ENCODE peak calls at places on chromosomes 4 and X, in four cellular contexts. J is tibial nerve, G is AG09319, Z is kidney. T is an unnamed sample.
A peak's percentile ranks its signal among the peaks of the same experiment; 100 is the strongest.

GRCh38 chr4:60313616-60314015 is 886.5 kb upstream of the ADGRL3 start:
- DNase-seq in G (no peak), Z (no peak), J (no peak), T (no peak)

GRCh38 chr4:168584321-168584771 is 87.5 kb downstream of the PALLD start:
- DNase-seq in Z (no peak), J (no peak), G (peak; percentile 27), T (no peak)

GRCh38 chr4:20075479-20075878 is 176.2 kb upstream of the SLIT2 start:
- DNase-seq in J (no peak), G (no peak), Z (no peak), T (no peak)

GRCh38 chr4:40843696-40844095 is 93.9 kb downstream of the NSUN7 start:
- DNase-seq in G (no peak), Z (no peak), J (no peak), T (peak; percentile 57)

GRCh38 chrX:16552546-16552945 is 97.4 kb upstream of the S100G start:
- DNase-seq in G (no peak), Z (no peak), J (no peak), T (no peak)

GRCh38 chr4:182197611-182198010 is 45.6 kb upstream of the TENM3 start:
- DNase-seq in J (no peak), Z (no peak), G (no peak), T (no peak)

GRCh38 chrX:150905293-150905692 is 6.8 kb upstream of the CD99L2 start:
- DNase-seq in G (no peak), J (no peak), Z (no peak), T (no peak)

GRCh38 chrX:9317174-9317573 is 147.7 kb upstream of the TBL1X start:
- DNase-seq in Z (no peak), J (no peak), G (no peak), T (no peak)

GRCh38 chrX:120768681-120769080 is 107.0 kb downstream of the CT47B1 start:
- DNase-seq in J (no peak), G (peak; percentile 3), Z (no peak), T (no peak)

GRCh38 chr4:77220841-77221613 is 64.0 kb downstream of the CCNG2 start:
- DNase-seq in Z (no peak), J (no peak), G (no peak), T (no peak)

GRCh38 chrX:54808109-54808604 is 612 bp downstream of the MAGED2 start:
- DNase-seq in J (peak; percentile 59), Z (peak; percentile 90), G (peak; percentile 4), T (peak; percentile 37)

GRCh38 chrX:10110984-10111363 is 45.8 kb upstream of the CLCN4 start:
- DNase-seq in Z (no peak), J (no peak), G (no peak), T (peak; percentile 54)

GRCh38 chrX:128781506-128781905 is 729.3 kb upstream of the ACTRT1 start:
- DNase-seq in Z (peak; percentile 30), J (no peak), G (no peak), T (peak; percentile 13)

GRCh38 chrX:2325076-2325784 is 175.5 kb downstream of the DHRSX start:
- DNase-seq in Z (peak; percentile 93), G (peak; percentile 47), J (peak; percentile 38), T (no peak)

GRCh38 chr4:71630783-71631182 is 153.1 kb downstream of the GC start:
- DNase-seq in J (no peak), Z (no peak), G (no peak), T (no peak)

GRCh38 chrX:107831071-107831470 is 5.4 kb downstream of the MID2 start:
- DNase-seq in G (no peak), J (no peak), Z (no peak), T (no peak)

GRCh38 chrX:134733595-134733994 is 75.3 kb upstream of the PLAC1 start:
- DNase-seq in Z (no peak), G (no peak), J (no peak), T (no peak)

GRCh38 chr4:185510803-185511202 is 24.5 kb downstream of the PDLIM3 start:
- DNase-seq in G (no peak), J (no peak), Z (no peak), T (no peak)

GRCh38 chr4:99763635-99764101 is 53.0 kb upstream of the DAPP1 start:
- DNase-seq in G (peak; percentile 57), J (no peak), Z (no peak), T (no peak)

GRCh38 chrX:54180403-54180802 is 2.7 kb downstream of the FAM120C start:
- DNase-seq in J (no peak), Z (no peak), G (no peak), T (no peak)

GRCh38 chrX:108022491-108023089 is 22.3 kb upstream of the VSIG1 start:
- DNase-seq in G (no peak), J (no peak), Z (no peak), T (no peak)

GRCh38 chr4:153060191-153060590 is 124.1 kb downstream of the FHDC1 start:
- DNase-seq in G (no peak), J (no peak), Z (no peak), T (no peak)

GRCh38 chrX:37420179-37420578 is 71.0 kb downstream of the PRRG1 start:
- DNase-seq in J (no peak), G (no peak), Z (no peak), T (no peak)

GRCh38 chr4:7823416-7823824 is 116.2 kb downstream of the AFAP1 start:
- DNase-seq in J (peak; percentile 57), G (no peak), Z (peak; percentile 88), T (no peak)

GRCh38 chr4:164926301-164926700 is 49.3 kb downstream of the APELA start:
- DNase-seq in Z (no peak), J (no peak), G (no peak), T (no peak)

GRCh38 chrX:106613277-106613676 is 1.5 kb downstream of the RADX start:
- DNase-seq in Z (no peak), G (no peak), J (no peak), T (no peak)

GRCh38 chrX:29699214-29699613 is 516.1 kb upstream of the MAGEB2 start:
- DNase-seq in Z (no peak), G (peak; percentile 15), J (no peak), T (no peak)

GRCh38 chrX:120358687-120359086 is 3.2 kb upstream of the ATP1B4 start:
- DNase-seq in J (no peak), Z (no peak), G (no peak), T (no peak)

GRCh38 chrX:145524931-145525330 is 277.6 kb downstream of the SPANXN1 start:
- DNase-seq in G (no peak), J (no peak), Z (no peak), T (no peak)

GRCh38 chr4:22522206-22522605 is 6.3 kb upstream of the ADGRA3 start:
- DNase-seq in J (no peak), Z (no peak), G (no peak), T (no peak)

GRCh38 chr4:114603455-114603854 is 4.8 kb downstream of the UGT8 start:
- DNase-seq in Z (no peak), J (no peak), G (no peak), T (peak; percentile 66)

GRCh38 chrX:33330798-33331197 is 119.4 kb upstream of the DMD start:
- DNase-seq in Z (no peak), J (no peak), G (no peak), T (no peak)

GRCh38 chr4:87391783-87392054 is 731 bp upstream of the HSD17B11 start:
- DNase-seq in Z (no peak), G (no peak), J (no peak), T (no peak)

GRCh38 chr4:20251796-20252655 is at the start of gene SLIT2:
- DNase-seq in Z (peak; percentile 92), J (peak; percentile 83), G (peak; percentile 70), T (peak; percentile 69)

GRCh38 chr4:40672528-40673522 is 43.2 kb upstream of the RBM47 start:
- DNase-seq in G (peak; percentile 54), J (no peak), Z (no peak), T (peak; percentile 62)

GRCh38 chr4:84480082-84480481 is 19.0 kb downstream of the NKX6-1 start:
- DNase-seq in Z (no peak), J (no peak), G (no peak), T (no peak)

GRCh38 chrX:47802589-47802988 is 34.1 kb upstream of the ZNF81 start:
- DNase-seq in Z (no peak), G (no peak), J (no peak), T (no peak)

GRCh38 chr4:178271386-178271785 is 829.1 kb upstream of the AGA start:
- DNase-seq in J (no peak), Z (no peak), G (no peak), T (no peak)

GRCh38 chr4:178273168-178273567 is 830.9 kb upstream of the AGA start:
- DNase-seq in G (no peak), J (no peak), Z (no peak), T (no peak)

GRCh38 chr4:178275671-178276360 is 833.6 kb upstream of the AGA start:
- DNase-seq in J (no peak), G (no peak), Z (no peak), T (no peak)
- TF ChIP-seq CTCF in J (no peak), G (no peak), Z (no peak), T (peak; percentile 2)

GRCh38 chr4:147984065-147984777 is 252.3 kb downstream of the ARHGAP10 start:
- DNase-seq in G (no peak), J (no peak), Z (no peak), T (peak; percentile 54)
- TF ChIP-seq CTCF in G (peak; percentile 77), J (peak; percentile 32), Z (peak; percentile 69), T (peak; percentile 54)

DNA sequence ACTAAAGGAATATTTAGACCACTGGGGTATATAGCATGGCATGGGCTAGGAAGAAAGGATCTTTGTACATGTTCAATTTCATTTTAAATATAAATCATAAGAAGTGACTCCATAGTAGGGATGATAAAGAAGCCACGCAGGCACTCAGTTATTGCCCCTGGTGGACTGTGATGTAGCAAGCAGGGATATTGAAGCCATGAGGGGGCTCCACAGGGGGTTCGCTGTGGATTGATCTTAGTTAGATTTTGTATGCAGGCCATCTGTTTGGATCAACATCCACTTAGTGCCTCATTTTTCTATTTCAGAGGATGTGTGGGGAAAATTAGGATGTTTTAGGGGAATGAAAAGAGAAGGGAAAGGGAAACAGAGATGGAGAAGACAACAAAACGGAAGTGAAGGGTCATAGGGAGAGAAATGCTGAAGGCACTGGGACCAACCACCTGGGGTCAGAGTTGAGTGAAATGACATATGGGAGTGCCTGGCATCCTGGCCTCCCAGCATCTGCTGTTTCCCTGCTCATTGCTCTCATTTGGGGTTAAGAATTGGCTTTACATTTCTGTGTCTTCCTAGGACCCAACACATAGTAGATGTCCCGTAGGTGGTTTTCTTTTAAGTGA is 11.2 kb upstream of the FREM3 start:
- DNase-seq in G (no peak), J (no peak), Z (no peak), T (no peak)
- TF ChIP-seq CTCF in G (no peak), J (no peak), Z (no peak), T (no peak)

GRCh38 chr4:81084624-81085023 is 54.1 kb downstream of the BMP3 start:
- DNase-seq in G (no peak), J (no peak), Z (no peak), T (no peak)

GRCh38 chr4:81085979-81086378 is 55.5 kb downstream of the BMP3 start:
- DNase-seq in G (no peak), J (no peak), Z (no peak), T (no peak)

GRCh38 chr4:81085291-81085690 is 54.8 kb downstream of the BMP3 start:
- DNase-seq in J (no peak), G (no peak), Z (no peak), T (no peak)

GRCh38 chr4:81081156-81081555 is 50.6 kb downstream of the BMP3 start:
- DNase-seq in G (no peak), Z (no peak), J (no peak), T (no peak)

DNA sequence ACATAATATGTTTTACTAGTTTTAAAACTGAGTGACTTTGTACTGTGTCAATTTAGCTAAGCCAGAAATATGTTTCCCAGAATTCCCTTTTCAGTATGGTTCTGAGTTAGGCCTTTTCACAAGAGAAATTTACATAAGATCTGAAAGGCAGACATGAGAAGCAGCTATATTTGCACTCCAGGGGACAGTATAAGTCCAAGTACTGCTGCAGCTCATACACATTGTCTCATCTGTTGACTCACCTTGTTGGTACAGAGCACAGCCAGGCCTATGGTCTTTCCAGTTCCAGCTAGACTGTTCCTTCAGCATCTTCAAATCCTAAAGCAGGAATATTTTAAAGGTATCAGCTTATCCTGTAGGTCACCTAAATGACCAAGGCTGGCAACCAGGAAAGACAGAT is 53.5 kb downstream of the BMP3 start:
- DNase-seq in Z (no peak), J (no peak), G (no peak), T (no peak)
- TF ChIP-seq CTCF in Z (no peak), J (no peak), G (peak; percentile 30), T (no peak)